ENCODE peak calls at places on chromosomes 2 and 18, in four cellular contexts. F is CD4-positive, alpha-beta T cell; K is renal cortical epithelial cell; T is globus pallidus. Y is an unnamed sample.
A peak's percentile ranks its signal among the peaks of the same experiment; 100 is the strongest.

GRCh38 chr18:69898241-69898861 is 49.3 kb downstream of the CD226 start:
- DNase-seq in F (peak; percentile 11), K (no peak), T (no peak), Y (peak; percentile 49)

GRCh38 chr18:46160050-46160798 is 56.0 kb downstream of the HAUS1 start:
- DNase-seq in F (no peak), K (peak; percentile 75), T (no peak), Y (no peak)

GRCh38 chr18:60024857-60025256 is 125.1 kb downstream of the PMAIP1 start:
- DNase-seq in F (no peak), K (no peak), T (no peak), Y (peak; percentile 27)

GRCh38 chr2:159267926-159268325 is 18.6 kb downstream of the WDSUB1 start:
- DNase-seq in F (no peak), K (no peak), T (no peak), Y (peak; percentile 43)

GRCh38 chr2:99545066-99545465 is 55.2 kb upstream of the REV1 start:
- DNase-seq in F (no peak), K (peak; percentile 34), T (no peak), Y (peak; percentile 36)

GRCh38 chr2:205660521-205661124 is 21.7 kb upstream of the NRP2 start:
- DNase-seq in F (no peak), K (peak; percentile 69), T (no peak), Y (peak; percentile 96)

GRCh38 chr18:79588636-79589481 is 90.7 kb upstream of the CTDP1 start:
- DNase-seq in F (no peak), K (no peak), T (peak; percentile 29), Y (peak; percentile 94)

GRCh38 chr18:5393779-5394178 is 98.3 kb upstream of the ZBTB14 start:
- DNase-seq in F (no peak), K (peak; percentile 13), T (no peak), Y (peak; percentile 25)

GRCh38 chr18:12880532-12880892 is 3.5 kb downstream of the PTPN2 start:
- DNase-seq in F (no peak), K (no peak), T (no peak), Y (no peak)

GRCh38 chr18:49850636-49851035 is 37.3 kb upstream of the ACAA2 start:
- DNase-seq in F (no peak), K (no peak), T (no peak), Y (no peak)

GRCh38 chr2:10575566-10576300 is 114.0 kb downstream of the NOL10 start:
- DNase-seq in F (no peak), K (peak; percentile 93), T (no peak), Y (peak; percentile 89)

GRCh38 chr2:188181884-188182283 is 109.8 kb upstream of the GULP1 start:
- DNase-seq in F (no peak), K (no peak), T (no peak), Y (no peak)

GRCh38 chr2:128625966-128626757 is 307.5 kb upstream of the HS6ST1 start:
- DNase-seq in F (no peak), K (no peak), T (no peak), Y (no peak)

GRCh38 chr2:119732026-119732425 is 27.7 kb upstream of the PTPN4 start:
- DNase-seq in F (no peak), K (no peak), T (no peak), Y (no peak)

GRCh38 chr2:2664989-2665833 is 334.1 kb upstream of the MYT1L start:
- DNase-seq in F (no peak), K (peak; percentile 77), T (no peak), Y (peak; percentile 65)

GRCh38 chr18:76426738-76427305 is 68.2 kb downstream of the ZNF516 start:
- DNase-seq in F (no peak), K (no peak), T (no peak), Y (peak; percentile 14)

GRCh38 chr2:26619096-26619495 is 22.1 kb downstream of the CIB4 start:
- DNase-seq in F (no peak), K (no peak), T (no peak), Y (no peak)

GRCh38 chr2:204065571-204065970 is 129.0 kb downstream of the ICOS start:
- DNase-seq in F (no peak), K (no peak), T (no peak), Y (no peak)

GRCh38 chr18:14577971-14578370 is 34.6 kb upstream of the POTEC start:
- DNase-seq in F (no peak), K (no peak), T (no peak), Y (no peak)

GRCh38 chr2:12448846-12449480 is 267.8 kb upstream of the TRIB2 start:
- DNase-seq in F (no peak), K (no peak), T (no peak), Y (peak; percentile 64)

GRCh38 chr2:121076885-121077549 is 208.0 kb downstream of the TFCP2L1 start:
- DNase-seq in F (peak; percentile 43), K (no peak), T (no peak), Y (peak; percentile 37)

GRCh38 chr2:200615247-200615646 is 29.4 kb downstream of the AOX1 start:
- DNase-seq in F (no peak), K (peak; percentile 90), T (no peak), Y (peak; percentile 90)

GRCh38 chr2:61423714-61424113 is 47.2 kb downstream of the USP34 start:
- DNase-seq in F (no peak), K (no peak), T (no peak), Y (peak; percentile 70)

GRCh38 chr2:160389875-160390274 is 103.7 kb downstream of the RBMS1 start:
- DNase-seq in F (no peak), K (no peak), T (no peak), Y (peak; percentile 86)

GRCh38 chr2:85655961-85656403 is 12.0 kb downstream of the SFTPB start:
- DNase-seq in F (no peak), K (peak; percentile 82), T (no peak), Y (no peak)

GRCh38 chr2:16398487-16399043 is 267.1 kb downstream of the CYRIA start:
- DNase-seq in F (no peak), K (no peak), T (no peak), Y (no peak)

GRCh38 chr2:215712219-215712849 is 276.5 kb upstream of the FN1 start:
- DNase-seq in F (no peak), K (no peak), T (no peak), Y (peak; percentile 43)

GRCh38 chr2:156182132-156182531 is 150.4 kb downstream of the NR4A2 start:
- DNase-seq in F (no peak), K (peak; percentile 81), T (no peak), Y (no peak)

GRCh38 chr2:128424806-128425205 is 106.1 kb upstream of the HS6ST1 start:
- DNase-seq in F (no peak), K (no peak), T (no peak), Y (no peak)

GRCh38 chr2:220891405-220891804 is 680.7 kb downstream of the EPHA4 start:
- DNase-seq in F (no peak), K (peak; percentile 78), T (no peak), Y (peak; percentile 77)

GRCh38 chr2:99900589-99900988 is 241.8 kb downstream of the AFF3 start:
- DNase-seq in F (no peak), K (no peak), T (peak; percentile 66), Y (no peak)

GRCh38 chr2:215920244-215921100 is 92.9 kb downstream of the MREG start:
- DNase-seq in F (peak; percentile 22), K (peak; percentile 70), T (peak; percentile 67), Y (peak; percentile 89)

GRCh38 chr2:3210257-3210656 is 167.4 kb downstream of the EIPR1 start:
- DNase-seq in F (no peak), K (no peak), T (no peak), Y (no peak)

GRCh38 chr2:161426788-161427412 is 10.8 kb downstream of the TBR1 start:
- DNase-seq in F (no peak), K (peak; percentile 15), T (no peak), Y (peak; percentile 50)

GRCh38 chr18:59643740-59644139 is 53.5 kb downstream of the CCBE1 start:
- DNase-seq in F (no peak), K (no peak), T (no peak), Y (no peak)

GRCh38 chr2:54419855-54420550 is 36.1 kb upstream of the SPTBN1 start:
- DNase-seq in F (no peak), K (no peak), T (no peak), Y (no peak)

GRCh38 chr2:42216712-42217111 is 47.6 kb downstream of the EML4 start:
- DNase-seq in F (no peak), K (peak; percentile 86), T (no peak), Y (peak; percentile 82)

GRCh38 chr18:50061876-50062517 is 132.9 kb downstream of the MYO5B start:
- DNase-seq in F (no peak), K (peak; percentile 22), T (no peak), Y (no peak)

GRCh38 chr2:126227250-126227649 is 428.7 kb upstream of the GYPC start:
- DNase-seq in F (no peak), K (no peak), T (no peak), Y (no peak)